ENCODE peak calls at places on chromosomes 11 and 22, in six cellular contexts. H is stomach, J is hepatocyte, O is BJ, W is body of pancreas, C is brain microvascular endothelial cell. P is an unnamed sample. For H3K27me3, the result is how much of the 10 kb centered on the place peaks cover.

GRCh38 chr11:85602551-85603218 is 24.5 kb downstream of the DLG2 start:
- DNase-seq in C (no peak), O (no peak), J (no peak), H (no peak), W (no peak), P (no peak)

GRCh38 chr11:68164437-68164836 is 43.2 kb upstream of the CHKA start:
- DNase-seq in J (no peak), C (peak), H (no peak), W (no peak), O (no peak), P (no peak)

GRCh38 chr11:126712017-126712625 is 288.4 kb downstream of the KIRREL3 start:
- DNase-seq in C (no peak), H (no peak), W (no peak), J (peak), O (no peak), P (no peak)

GRCh38 chr11:75642402-75643113 is 26.3 kb downstream of the MAP6 start:
- DNase-seq in W (no peak), O (no peak), H (no peak), J (no peak), C (no peak), P (no peak)

GRCh38 chr22:49403102-49403501 is 424.6 kb downstream of the BRD1 start:
- DNase-seq in H (peak), W (no peak), J (no peak), C (no peak), O (no peak), P (no peak)

GRCh38 chr22:19240813-19241592 is 50.5 kb downstream of the CLTCL1 start:
- DNase-seq in C (no peak), J (no peak), W (no peak), O (no peak), H (no peak), P (no peak)

GRCh38 chr11:7577883-7578242 is 64.1 kb downstream of the PPFIBP2 start:
- DNase-seq in O (no peak), J (peak), H (no peak), C (peak), W (no peak), P (no peak)

GRCh38 chr11:117750916-117751773 is 45.9 kb downstream of the DSCAML1 start:
- DNase-seq in C (no peak), H (no peak), J (no peak), W (no peak), O (no peak), P (no peak)

GRCh38 chr11:86693501-86693900 is 21.1 kb upstream of the ME3 start:
- DNase-seq in J (no peak), H (no peak), O (no peak), C (no peak), W (no peak), P (no peak)

GRCh38 chr11:6468712-6469495 is 4.8 kb downstream of the TRIM3 start:
- DNase-seq in O (peak), C (peak), W (peak), J (peak), H (peak), P (peak)

GRCh38 chr22:46368422-46368821 is 32.9 kb downstream of the TRMU start:
- DNase-seq in C (no peak), J (no peak), H (no peak), O (no peak), W (peak), P (no peak)

GRCh38 chr11:65445101-65445603 is 22.6 kb downstream of the NEAT1 start:
- DNase-seq in W (no peak), H (no peak), O (no peak), C (peak), J (no peak), P (no peak)

GRCh38 chr11:34637303-34637702 is 16.4 kb downstream of the EHF start:
- DNase-seq in O (no peak), W (no peak), H (peak), J (no peak), C (no peak), P (no peak)

GRCh38 chr22:31876156-31877035 is 67.9 kb upstream of the YWHAH start:
- DNase-seq in C (no peak), W (no peak), J (no peak), O (peak), H (no peak), P (no peak)

GRCh38 chr22:37880668-37881440 is 25.2 kb upstream of the MICALL1 start:
- DNase-seq in O (no peak), J (no peak), W (no peak), H (no peak), C (peak), P (no peak)

GRCh38 chr22:19121631-19122142 is 525 bp downstream of the DGCR2 start:
- DNase-seq in H (peak), O (no peak), W (peak), C (peak), J (peak), P (peak)

GRCh38 chr22:36281726-36282077 is 28.8 kb downstream of the APOL1 start:
- DNase-seq in O (no peak), W (no peak), C (no peak), H (no peak), J (no peak), P (no peak)

GRCh38 chr11:45093761-45094455 is 52.5 kb upstream of the PRDM11 start:
- DNase-seq in J (no peak), C (no peak), O (no peak), H (peak), W (no peak), P (no peak)

GRCh38 chr11:69499216-69499945 is 17.9 kb downstream of the LINC01488 start:
- DNase-seq in W (no peak), J (no peak), O (no peak), C (no peak), H (no peak), P (no peak)

GRCh38 chr11:64219755-64220154 is 6.2 kb downstream of the TRPT1 start:
- DNase-seq in C (no peak), W (no peak), O (no peak), J (no peak), H (no peak), P (no peak)

GRCh38 chr22:44172370-44173108 is 8.2 kb upstream of the PARVG start:
- DNase-seq in C (peak), O (no peak), H (peak), W (peak), J (no peak), P (no peak)

GRCh38 chr11:32023370-32023964 is 67.4 kb upstream of the RCN1 start:
- DNase-seq in H (no peak), C (no peak), W (no peak), J (no peak), O (no peak), P (no peak)

GRCh38 chr22:45120931-45121330 is 42.8 kb upstream of the NUP50 start:
- DNase-seq in H (no peak), C (no peak), J (no peak), O (no peak), W (no peak), P (peak)

GRCh38 chr11:31943056-31943780 is 132.1 kb upstream of the PAX6 start:
- DNase-seq in W (no peak), J (no peak), H (no peak), C (no peak), O (no peak), P (no peak)

GRCh38 chr22:26953380-26953807 is 296.0 kb downstream of the MIAT start:
- DNase-seq in C (no peak), J (no peak), W (no peak), H (no peak), O (no peak), P (no peak)

GRCh38 chr11:63614136-63614664 is at the start of gene PLAAT3:
- DNase-seq in C (no peak), H (peak), J (peak), O (no peak), W (peak), P (peak)

DNA sequence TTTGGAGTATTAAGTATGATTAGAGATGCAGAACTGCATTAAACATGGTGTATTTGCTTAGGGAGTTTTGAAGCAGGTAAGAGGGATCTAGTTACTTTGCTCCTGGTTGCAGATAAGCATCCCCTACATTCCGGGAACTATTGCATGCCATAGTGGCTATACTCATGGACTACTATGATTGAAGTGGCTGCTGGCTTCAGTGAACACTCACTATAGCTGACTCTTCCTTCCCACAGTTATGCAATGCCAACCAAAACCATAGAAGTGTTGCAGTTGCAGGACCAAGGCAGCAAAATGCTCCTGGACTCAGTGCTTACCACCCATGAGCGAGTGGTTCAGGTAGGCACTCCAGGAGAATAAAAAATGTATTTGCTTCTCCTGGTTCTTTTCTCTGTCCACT is 17.0 kb downstream of the COA4 start:
- DNase-seq in C (no peak), O (no peak), W (no peak), J (no peak), H (no peak), P (no peak)
- H3K4me3 ChIP-seq in C (no peak), O (no peak), W (no peak), J (no peak), H (no peak), P (no peak)

GRCh38 chr11:124869331-124869730 is 4.1 kb downstream of the ROBO3 start:
- DNase-seq in W (no peak), O (no peak), H (no peak), J (no peak), C (no peak), P (no peak)
- H3K27me3 ChIP-seq in W (under half), O (half or more), H (under half), J (half or more), C (half or more), P (half or more)

GRCh38 chr22:39529487-39529851 is 3.1 kb downstream of the RPS19BP1 start:
- DNase-seq in W (no peak), H (no peak), C (no peak), O (no peak), J (no peak), P (no peak)

GRCh38 chr22:39530136-39530535 is 2.4 kb downstream of the RPS19BP1 start:
- DNase-seq in J (no peak), W (no peak), O (no peak), H (no peak), C (no peak), P (no peak)

GRCh38 chr22:39532215-39533071 is at the start of gene RPS19BP1:
- DNase-seq in W (peak), O (peak), J (peak), H (peak), C (peak), P (peak)

GRCh38 chr22:39528681-39529486 is 3.7 kb downstream of the RPS19BP1 start:
- DNase-seq in W (peak), O (no peak), J (peak), H (peak), C (peak), P (peak)

GRCh38 chr22:39530692-39531331 is 1.7 kb downstream of the RPS19BP1 start:
- DNase-seq in O (no peak), C (peak), W (no peak), H (no peak), J (peak), P (no peak)
- H3K4me3 ChIP-seq in O (no peak), C (no peak), W (no peak), H (peak), J (no peak), P (no peak)

DNA sequence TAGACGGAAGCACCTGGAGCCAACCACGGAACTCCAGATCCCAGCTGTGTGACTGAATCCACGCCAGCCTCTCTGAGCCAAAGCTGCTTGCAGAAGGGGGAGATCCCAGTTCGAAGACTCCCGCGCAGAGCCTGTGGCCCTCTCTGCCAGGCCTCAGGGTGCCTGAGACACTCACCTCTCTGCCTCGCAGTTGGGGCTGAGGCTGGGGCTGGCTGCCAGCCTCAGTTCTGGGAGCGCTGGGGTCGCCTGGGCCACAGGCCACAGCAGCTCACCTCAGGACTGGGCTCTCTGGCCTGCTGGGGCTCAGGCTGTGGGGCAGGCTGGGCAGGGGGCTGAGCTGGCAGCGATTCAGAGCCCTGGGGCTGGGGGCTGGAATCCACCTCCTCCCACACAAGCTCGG is 8.2 kb upstream of the IGF2 start:
- DNase-seq in H (no peak), O (no peak), C (no peak), J (no peak), W (no peak), P (no peak)
- H3K27me3 ChIP-seq in H (under half), O (under half), C (half or more), J (under half), W (under half), P (half or more)

GRCh38 chr11:128688031-128688713 is 5.7 kb upstream of the FLI1 start:
- DNase-seq in C (no peak), H (no peak), J (no peak), W (no peak), O (no peak), P (no peak)
- H3K4me3 ChIP-seq in C (no peak), H (no peak), J (no peak), W (no peak), O (no peak), P (no peak)

DNA sequence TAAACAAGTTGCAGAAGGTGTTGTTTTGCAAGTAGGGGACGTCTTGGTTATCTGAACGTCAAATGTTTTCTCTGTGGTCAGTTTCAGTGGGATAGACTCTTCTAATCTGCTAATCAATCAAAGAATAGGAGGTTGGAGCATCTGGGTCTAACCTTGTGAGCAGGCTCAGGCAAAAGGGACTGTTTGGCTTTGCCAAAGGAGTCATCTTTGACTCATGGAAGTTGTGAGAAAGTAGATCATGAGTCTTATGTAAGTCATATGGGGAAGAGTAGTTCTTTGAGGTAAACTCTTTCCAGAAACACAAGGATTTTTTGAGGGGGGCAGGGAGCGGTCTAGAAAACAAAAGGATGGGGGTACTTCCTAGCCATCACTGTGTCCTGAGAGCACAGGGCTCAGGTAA is 27.1 kb upstream of the TOP3B start:
- DNase-seq in C (no peak), W (no peak), O (no peak), J (no peak), H (no peak), P (no peak)
- H3K27me3 ChIP-seq in C (under half), W (under half), O (under half), J (under half), H (under half), P (under half)

DNA sequence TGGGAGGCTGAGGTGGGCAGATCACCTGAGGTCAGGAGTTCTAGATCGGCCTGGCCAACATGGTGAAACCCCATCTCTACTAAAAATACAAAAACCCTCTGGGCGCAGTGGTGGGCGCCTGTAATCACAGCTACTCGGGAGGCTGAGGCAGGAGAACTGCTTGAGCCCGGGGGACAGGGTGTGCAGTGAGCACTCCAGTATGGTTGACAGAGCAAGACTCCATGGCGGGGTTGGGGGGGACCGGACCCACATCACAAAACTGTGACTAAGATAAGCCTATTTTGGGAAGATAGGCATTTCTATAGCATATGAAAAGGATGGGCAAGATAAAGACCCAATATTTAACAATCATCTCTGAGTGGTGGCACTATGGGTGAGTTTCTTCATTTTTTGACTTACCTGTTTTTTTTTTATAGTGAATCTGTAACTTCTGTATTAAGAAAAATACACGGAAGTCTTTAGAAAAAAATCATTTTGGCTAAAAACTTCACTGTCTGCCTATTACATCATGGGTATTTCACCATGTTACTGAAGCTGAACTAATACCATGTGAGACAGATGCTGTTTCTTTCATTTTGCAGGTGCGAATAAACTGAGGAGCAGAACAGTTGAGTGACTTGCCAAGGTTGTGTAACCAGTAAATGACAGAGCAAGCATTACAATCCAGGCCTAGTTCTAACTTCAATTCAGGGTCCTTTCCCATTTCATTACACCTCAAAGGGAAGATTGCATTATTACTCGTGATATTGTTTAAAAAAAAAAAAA is 2.5 kb downstream of the CELF1 start:
- DNase-seq in O (no peak), H (no peak), W (no peak), C (no peak), J (no peak), P (no peak)
- H3K4me3 ChIP-seq in O (no peak), H (peak), W (no peak), C (no peak), J (no peak), P (no peak)